ENCODE peak calls at places on chromosomes 3 and 15, in six cellular contexts. Q is breast epithelium, P is PC-3, G is GM23338, D is HCT116, L is heart right ventricle. S is an unnamed sample. For H3K4me1 and H3K36me3, the result is how much of the 10 kb centered on the place peaks cover.

GRCh38 chr15:37372064-37372463 is 271.7 kb upstream of the MEIS2 start:
- DNase-seq in L (no peak), D (no peak), P (no peak), Q (no peak), G (no peak), S (no peak)

GRCh38 chr15:35061171-35062163 is 23.6 kb downstream of the NANOGP8 start:
- DNase-seq in P (peak), Q (no peak), G (peak), D (no peak), L (no peak), S (no peak)

GRCh38 chr3:48507256-48508061 is 3.5 kb upstream of the SHISA5 start:
- DNase-seq in P (peak), L (peak), G (peak), Q (peak), D (peak), S (peak)

GRCh38 chr15:70853855-70854668 is at the start of gene LARP6:
- DNase-seq in Q (peak), P (peak), D (no peak), G (peak), L (peak), S (peak)

GRCh38 chr15:90097475-90097874 is 4.8 kb downstream of the IDH2 start:
- DNase-seq in D (no peak), L (no peak), P (no peak), G (no peak), Q (no peak), S (no peak)

GRCh38 chr15:79042213-79042928 is 48.2 kb downstream of the RASGRF1 start:
- DNase-seq in D (no peak), L (no peak), G (no peak), Q (no peak), P (no peak), S (no peak)

GRCh38 chr15:88918738-88919137 is 5.6 kb upstream of the MFGE8 start:
- DNase-seq in G (no peak), Q (no peak), D (peak), L (peak), P (peak), S (no peak)

GRCh38 chr15:43433160-43433559 is 59.8 kb downstream of the TP53BP1 start:
- DNase-seq in L (no peak), Q (no peak), G (no peak), P (no peak), D (no peak), S (no peak)

GRCh38 chr3:169998668-169999131 is 32.1 kb downstream of the SEC62 start:
- DNase-seq in L (no peak), G (no peak), D (no peak), Q (no peak), P (peak), S (peak)

GRCh38 chr3:101676765-101677435 is at the start of gene ZBTB11:
- DNase-seq in L (peak), G (peak), D (peak), Q (peak), P (peak), S (peak)

GRCh38 chr15:34734303-34734702 is 20.5 kb downstream of the GJD2 start:
- DNase-seq in P (no peak), G (no peak), L (no peak), D (no peak), Q (no peak), S (no peak)

GRCh38 chr15:72982750-72983149 is 69.5 kb upstream of the NEO1 start:
- DNase-seq in D (no peak), P (no peak), L (no peak), G (no peak), Q (no peak), S (no peak)

GRCh38 chr3:34882764-34883163 is 756.6 kb upstream of the ARPP21 start:
- DNase-seq in L (no peak), Q (no peak), P (no peak), D (no peak), G (peak), S (no peak)

GRCh38 chr3:123719785-123720531 is 135.1 kb upstream of the HACD2 start:
- DNase-seq in P (no peak), Q (peak), G (no peak), L (peak), D (no peak), S (no peak)

GRCh38 chr3:120791958-120792357 is 49.4 kb downstream of the GTF2E1 start:
- DNase-seq in P (peak), D (no peak), G (no peak), Q (no peak), L (no peak), S (no peak)

GRCh38 chr15:27095809-27096580 is 125.0 kb downstream of the GABRG3 start:
- DNase-seq in L (no peak), P (peak), Q (no peak), G (peak), D (no peak), S (no peak)

GRCh38 chr3:3074551-3075257 is 35.5 kb downstream of the IL5RA start:
- DNase-seq in L (no peak), P (no peak), D (no peak), Q (no peak), G (no peak), S (no peak)

GRCh38 chr15:45393851-45394250 is 15.5 kb upstream of the GATM start:
- DNase-seq in L (no peak), Q (no peak), P (peak), G (peak), D (no peak), S (peak)

GRCh38 chr15:23447107-23447500 is at the start of gene GOLGA6L2:
- DNase-seq in D (peak), P (peak), G (peak), L (no peak), Q (no peak), S (peak)

GRCh38 chr3:184380627-184381260 is 890 bp downstream of the CHRD start:
- DNase-seq in L (no peak), D (no peak), P (no peak), Q (no peak), G (no peak), S (no peak)

GRCh38 chr3:104805508-104805907 is 561.2 kb upstream of the ALCAM start:
- DNase-seq in P (no peak), D (no peak), L (no peak), Q (no peak), G (no peak), S (no peak)

GRCh38 chr3:156535162-156535627 is 19.7 kb downstream of the SSR3 start:
- DNase-seq in L (peak), P (peak), G (peak), Q (no peak), D (peak), S (peak)

GRCh38 chr15:70096215-70096974 is 1.3 kb downstream of the TLE3 start:
- DNase-seq in G (no peak), L (peak), P (peak), D (no peak), Q (peak), S (no peak)

GRCh38 chr3:75978686-75979085 is 193.3 kb upstream of the ZNF717 start:
- DNase-seq in L (no peak), G (no peak), P (peak), D (no peak), Q (no peak), S (no peak)

GRCh38 chr15:69313437-69314000 is 14.8 kb downstream of the PAQR5 start:
- DNase-seq in Q (no peak), L (no peak), G (no peak), D (no peak), P (no peak), S (no peak)

GRCh38 chr3:160756907-160757623 is 1.0 kb downstream of the PPM1L start:
- DNase-seq in P (no peak), G (peak), L (peak), D (no peak), Q (no peak), S (no peak)

GRCh38 chr3:192275741-192276355 is 451.5 kb downstream of the FGF12 start:
- DNase-seq in D (no peak), G (no peak), Q (no peak), P (no peak), L (no peak), S (no peak)

GRCh38 chr15:65993226-65993625 is 123.9 kb downstream of the RAB11A start:
- DNase-seq in D (no peak), G (no peak), P (no peak), Q (no peak), L (no peak), S (peak)

GRCh38 chr3:146350852-146351251 is 99.9 kb upstream of the PLSCR4 start:
- DNase-seq in L (no peak), G (no peak), P (no peak), Q (no peak), D (no peak), S (no peak)

GRCh38 chr3:188905991-188906635 is 265.7 kb upstream of the TPRG1 start:
- DNase-seq in G (no peak), D (no peak), P (no peak), Q (no peak), L (no peak), S (no peak)

GRCh38 chr3:120102232-120102631 is 8.0 kb upstream of the GSK3B start:
- DNase-seq in P (no peak), L (no peak), G (no peak), D (no peak), Q (no peak), S (no peak)

GRCh38 chr3:72263223-72264015 is 478.5 kb upstream of the PROK2 start:
- DNase-seq in Q (no peak), D (no peak), G (no peak), L (no peak), P (no peak), S (no peak)

GRCh38 chr3:123099331-123100191 is 32.7 kb downstream of the PDIA5 start:
- DNase-seq in G (peak), D (no peak), L (no peak), P (no peak), Q (no peak), S (no peak)

GRCh38 chr3:133238015-133238414 is 161.8 kb upstream of the BFSP2 start:
- DNase-seq in G (no peak), Q (no peak), P (no peak), L (no peak), D (no peak), S (no peak)

GRCh38 chr3:136818191-136818850 is 605 bp upstream of the SLC35G2 start:
- DNase-seq in G (peak), Q (no peak), D (peak), P (peak), L (peak), S (peak)

GRCh38 chr15:51096976-51097375 is 2.3 kb upstream of the TNFAIP8L3 start:
- DNase-seq in G (no peak), D (no peak), P (no peak), L (no peak), Q (no peak), S (no peak)

GRCh38 chr3:111315911-111316310 is 226.1 kb upstream of the CD96 start:
- DNase-seq in G (no peak), Q (no peak), D (no peak), L (no peak), P (peak), S (no peak)

GRCh38 chr15:91552555-91552954 is 301.0 kb upstream of the SLCO3A1 start:
- DNase-seq in G (no peak), Q (no peak), L (no peak), P (no peak), D (no peak), S (no peak)

GRCh38 chr3:146504546-146505197 is 35.3 kb upstream of the PLSCR2 start:
- DNase-seq in D (peak), G (peak), Q (no peak), P (peak), L (no peak), S (no peak)

GRCh38 chr3:195172285-195172684 is 98.7 kb downstream of the XXYLT1 start:
- DNase-seq in G (no peak), P (no peak), D (no peak), L (no peak), Q (no peak), S (no peak)
- H3K4me1 ChIP-seq in G (under half), P (under half), D (under half), L (half or more), Q (under half), S (under half)

GRCh38 chr3:33389908-33390307 is 50.3 kb downstream of the UBP1 start:
- DNase-seq in Q (no peak), P (no peak), L (no peak), G (no peak), D (no peak), S (no peak)
- H3K36me3 ChIP-seq in Q (under half), P (half or more), L (under half), G (under half), D (half or more), S (under half)

DNA sequence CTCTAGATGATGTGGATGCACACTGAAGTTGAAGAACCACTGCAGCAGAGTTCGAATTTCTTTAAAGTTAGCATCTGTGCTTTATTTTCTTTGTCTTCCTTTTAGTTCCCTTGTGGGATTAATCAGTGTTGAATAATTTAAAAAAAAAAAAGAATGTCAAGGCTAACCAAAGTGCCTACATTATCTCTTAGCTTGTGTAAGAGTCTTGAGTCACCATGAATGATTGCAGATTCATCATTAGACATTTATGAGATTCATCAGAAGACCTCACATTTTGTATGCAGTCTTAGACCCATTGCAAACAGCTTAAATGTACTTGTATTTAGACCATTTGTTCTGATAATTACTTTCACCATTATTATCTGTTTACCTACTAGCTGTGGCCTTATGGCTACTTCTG is 182.2 kb downstream of the FNDC3B start:
- DNase-seq in Q (no peak), P (peak), L (no peak), G (no peak), D (no peak), S (no peak)
- H3K4me1 ChIP-seq in Q (under half), P (under half), L (half or more), G (half or more), D (under half), S (under half)

GRCh38 chr3:167671878-167672427 is 18.2 kb upstream of the WDR49 start:
- DNase-seq in Q (no peak), L (no peak), G (no peak), P (no peak), D (no peak), S (no peak)

GRCh38 chr3:167679526-167679925 is 25.8 kb upstream of the WDR49 start:
- DNase-seq in G (no peak), D (no peak), L (no peak), Q (no peak), P (no peak), S (no peak)

GRCh38 chr3:167673221-167673620 is 19.5 kb upstream of the WDR49 start:
- DNase-seq in L (no peak), Q (no peak), D (no peak), G (no peak), P (no peak), S (no peak)

GRCh38 chr3:167675835-167676234 is 22.1 kb upstream of the WDR49 start:
- DNase-seq in L (no peak), D (no peak), P (no peak), G (no peak), Q (no peak), S (no peak)
- H3K36me3 ChIP-seq in L (under half), D (under half), P (under half), G (under half), Q (under half), S (under half)

DNA sequence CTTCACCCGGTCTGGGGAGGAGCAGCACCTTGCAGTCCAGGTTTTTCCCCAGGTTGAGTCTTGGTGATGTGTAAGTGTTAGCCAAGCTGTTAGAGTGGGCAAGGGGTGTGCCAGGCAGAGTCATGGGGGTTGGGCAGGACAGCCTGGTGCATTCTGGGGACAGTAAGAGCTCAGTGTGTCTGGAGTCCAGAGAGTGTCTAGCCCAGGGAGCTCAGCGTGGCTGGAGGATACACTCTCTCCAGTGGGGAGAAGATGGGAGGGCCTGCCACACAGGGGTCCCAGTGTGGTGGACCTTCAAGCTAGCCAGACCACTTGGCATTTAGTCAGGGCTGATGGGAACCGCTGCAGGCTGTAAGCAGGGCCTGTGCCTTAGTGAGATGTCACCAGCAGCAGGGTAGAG is 87.3 kb downstream of the AAGAB start:
- DNase-seq in Q (no peak), D (no peak), P (no peak), L (no peak), G (no peak), S (no peak)
- H3K4me1 ChIP-seq in Q (under half), D (half or more), P (under half), L (half or more), G (under half), S (under half)

GRCh38 chr15:47356297-47356696 is 361.0 kb upstream of the SEMA6D start:
- DNase-seq in D (no peak), P (no peak), L (no peak), Q (no peak), G (no peak), S (no peak)

GRCh38 chr15:47355759-47356158 is 361.5 kb upstream of the SEMA6D start:
- DNase-seq in D (no peak), G (no peak), P (no peak), Q (no peak), L (no peak), S (no peak)

GRCh38 chr15:47349179-47349578 is 368.1 kb upstream of the SEMA6D start:
- DNase-seq in Q (no peak), L (no peak), G (no peak), P (no peak), D (no peak), S (no peak)

GRCh38 chr15:47351501-47351900 is 365.8 kb upstream of the SEMA6D start:
- DNase-seq in D (no peak), Q (no peak), L (no peak), P (peak), G (no peak), S (no peak)

GRCh38 chr15:47352217-47352616 is 365.1 kb upstream of the SEMA6D start:
- DNase-seq in P (no peak), D (no peak), L (no peak), G (no peak), Q (no peak), S (no peak)
- H3K36me3 ChIP-seq in P (under half), D (under half), L (under half), G (under half), Q (under half), S (under half)

GRCh38 chr15:40103124-40103858 is 5.4 kb downstream of the BMF start:
- DNase-seq in P (peak), Q (peak), G (peak), D (no peak), L (peak), S (peak)

GRCh38 chr15:40104296-40104864 is 4.3 kb downstream of the BMF start:
- DNase-seq in Q (no peak), G (no peak), L (no peak), P (no peak), D (no peak), S (no peak)

GRCh38 chr15:40104865-40105516 is 3.7 kb downstream of the BMF start:
- DNase-seq in L (peak), Q (peak), G (peak), D (peak), P (peak), S (peak)

GRCh38 chr15:40105517-40106202 is 3.0 kb downstream of the BMF start:
- DNase-seq in L (no peak), D (no peak), G (no peak), Q (no peak), P (no peak), S (no peak)

DNA sequence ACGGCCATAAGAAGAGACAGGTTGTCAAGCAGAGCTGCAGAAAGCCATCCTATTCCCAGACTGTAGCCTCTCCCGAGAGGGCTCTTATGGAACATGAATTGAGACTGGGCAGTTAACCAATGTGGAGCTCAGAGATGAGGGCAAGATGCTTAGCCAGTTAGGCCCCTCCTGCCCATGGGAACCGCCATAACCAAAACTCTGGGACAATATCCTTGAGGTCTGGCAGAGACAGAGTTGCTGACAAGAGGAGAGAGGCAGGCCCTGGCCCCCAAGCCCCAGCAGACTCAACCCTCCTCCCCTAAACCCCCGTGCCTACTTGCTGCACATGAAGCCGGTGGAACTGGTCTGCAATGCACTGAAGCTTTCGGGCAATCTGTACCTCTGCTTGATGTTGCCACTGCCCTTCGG is 4.8 kb downstream of the BMF start:
- DNase-seq in Q (no peak), G (no peak), P (no peak), L (no peak), D (no peak), S (no peak)
- H3K4me1 ChIP-seq in Q (under half), G (half or more), P (half or more), L (half or more), D (half or more), S (half or more)

GRCh38 chr3:186991470-186991869 is 61.1 kb downstream of the ST6GAL1 start:
- DNase-seq in Q (no peak), D (no peak), P (peak), G (no peak), L (no peak), S (no peak)
- H3K36me3 ChIP-seq in Q (under half), D (under half), P (under half), G (under half), L (under half), S (under half)

S was measured in Caco-2.